ENCODE peak calls at places on chromosomes 12 and 14, in six cellular contexts. K is ureter; L is bronchial epithelial cell; W is nucleus accumbens; X is stromal cell of bone marrow; H is CD8-positive, alpha-beta memory T cell. I is an unnamed sample.

GRCh38 chr12:11607313-11608081 is 42.0 kb upstream of the ETV6 start:
- DNase-seq in W (no peak), K (no peak), X (no peak), H (no peak), L (no peak), I (no peak)

GRCh38 chr14:84496677-84497076 is 1033.3 kb upstream of the FLRT2 start:
- DNase-seq in W (no peak), L (no peak), X (no peak), H (no peak), K (no peak), I (no peak)

GRCh38 chr12:72272731-72273498 is 745 bp downstream of the TRHDE start:
- DNase-seq in H (no peak), K (no peak), L (no peak), W (no peak), X (no peak), I (no peak)

GRCh38 chr12:51932218-51933076 is 19.1 kb upstream of the ACVR1B start:
- DNase-seq in L (no peak), H (no peak), W (no peak), K (no peak), X (no peak), I (no peak)

GRCh38 chr14:47557894-47558293 is 117.5 kb downstream of the MDGA2 start:
- DNase-seq in X (no peak), L (no peak), W (no peak), K (no peak), H (no peak), I (no peak)

GRCh38 chr12:129903956-129904769 is at the start of gene TMEM132D:
- DNase-seq in W (no peak), L (no peak), K (no peak), X (no peak), H (no peak), I (no peak)

GRCh38 chr14:95832012-95832411 is 44.6 kb upstream of the TUNAR start:
- DNase-seq in W (no peak), K (no peak), L (no peak), H (no peak), X (no peak), I (no peak)

GRCh38 chr12:27332407-27333310 is at the start of gene BMAL2:
- DNase-seq in W (no peak), H (peak; percentile 5), L (peak; percentile 21), K (no peak), X (no peak), I (no peak)

GRCh38 chr12:30026621-30027234 is 243.0 kb upstream of the TMTC1 start:
- DNase-seq in X (no peak), L (peak; percentile 75), K (no peak), W (no peak), H (no peak), I (peak; percentile 90)

GRCh38 chr14:105325303-105325702 is 10.8 kb downstream of the PACS2 start:
- DNase-seq in K (no peak), L (no peak), H (no peak), W (no peak), X (no peak), I (no peak)

GRCh38 chr12:49680075-49680474 is 27.1 kb downstream of the FMNL3 start:
- DNase-seq in L (no peak), X (no peak), W (no peak), H (no peak), K (no peak), I (no peak)

GRCh38 chr14:94458096-94458495 is 5.5 kb upstream of the SERPINA11 start:
- DNase-seq in L (no peak), H (no peak), X (no peak), W (no peak), K (no peak), I (no peak)

GRCh38 chr12:52307836-52308806 is 13.1 kb downstream of the KRT83 start:
- DNase-seq in X (no peak), K (peak; percentile 64), L (peak; percentile 31), W (peak; percentile 27), H (no peak), I (no peak)

GRCh38 chr14:101189962-101190560 is 286.5 kb upstream of the RTL1 start:
- DNase-seq in K (no peak), L (no peak), W (no peak), H (no peak), X (no peak), I (no peak)

GRCh38 chr12:2891240-2892053 is 756 bp downstream of the TULP3 start:
- DNase-seq in W (peak; percentile 64), H (peak; percentile 23), L (peak; percentile 33), X (no peak), K (peak; percentile 55), I (peak; percentile 45)

GRCh38 chr12:127035011-127035879 is 1231.7 kb upstream of the TMEM132C start:
- DNase-seq in H (no peak), W (no peak), X (no peak), K (no peak), L (no peak), I (no peak)

GRCh38 chr12:115710104-115710564 is 567.4 kb downstream of the MED13L start:
- DNase-seq in K (no peak), W (no peak), X (peak; percentile 83), L (peak; percentile 10), H (no peak), I (no peak)

GRCh38 chr14:80996049-80996901 is 40.9 kb downstream of the TSHR start:
- DNase-seq in K (peak; percentile 47), W (no peak), L (peak; percentile 89), X (peak; percentile 90), H (peak; percentile 7), I (peak; percentile 71)

GRCh38 chr14:96117101-96117897 is 78.1 kb downstream of the C14orf132 start:
- DNase-seq in W (no peak), K (no peak), H (no peak), L (peak; percentile 40), X (no peak), I (no peak)

GRCh38 chr12:122836027-122836921 is 1.0 kb downstream of the HIP1R start:
- DNase-seq in X (no peak), H (no peak), L (peak; percentile 68), W (no peak), K (no peak), I (no peak)

GRCh38 chr12:124910561-124911478 is 3.6 kb downstream of the UBC start:
- DNase-seq in K (no peak), L (peak; percentile 82), X (no peak), W (no peak), H (no peak), I (no peak)

GRCh38 chr14:100622708-100623485 is 35.7 kb upstream of the BEGAIN start:
- DNase-seq in H (no peak), X (no peak), K (no peak), L (no peak), W (no peak), I (no peak)

GRCh38 chr12:124759841-124760508 is 103.7 kb downstream of the SCARB1 start:
- DNase-seq in K (no peak), H (no peak), W (no peak), L (no peak), X (no peak), I (no peak)

GRCh38 chr12:72390146-72390545 is 118.0 kb downstream of the TRHDE start:
- DNase-seq in L (no peak), X (no peak), K (no peak), W (no peak), H (no peak), I (no peak)

GRCh38 chr12:112180422-112180821 is 55.1 kb downstream of the TRAFD1 start:
- DNase-seq in K (no peak), X (no peak), H (no peak), W (no peak), L (no peak), I (no peak)

GRCh38 chr14:65904988-65905387 is 492.5 kb downstream of the FUT8 start:
- DNase-seq in L (no peak), K (no peak), X (no peak), W (no peak), H (no peak), I (no peak)

GRCh38 chr12:64583395-64584172 is 26.7 kb upstream of the RASSF3 start:
- DNase-seq in L (no peak), X (no peak), K (no peak), W (no peak), H (no peak), I (no peak)

GRCh38 chr14:87149583-87150354 is 843.2 kb downstream of the GALC start:
- DNase-seq in X (no peak), W (no peak), H (no peak), L (peak; percentile 12), K (no peak), I (peak; percentile 11)

GRCh38 chr12:86660488-86661171 is 404.4 kb upstream of the MGAT4C start:
- DNase-seq in H (no peak), K (no peak), L (peak; percentile 86), X (peak; percentile 76), W (no peak), I (peak; percentile 72)

GRCh38 chr12:28507055-28507454 is 316.8 kb downstream of the CCDC91 start:
- DNase-seq in X (no peak), K (no peak), W (no peak), H (no peak), L (no peak), I (peak; percentile 15)

GRCh38 chr12:13061377-13061776 is 17.2 kb downstream of the FAM234B start:
- DNase-seq in L (no peak), W (no peak), K (no peak), X (no peak), H (no peak), I (no peak)

GRCh38 chr14:99779751-99780150 is 13.5 kb upstream of the EML1 start:
- DNase-seq in W (no peak), L (peak; percentile 76), K (no peak), X (no peak), H (no peak), I (no peak)

I was measured in HS-5.